ENCODE peak calls at places on chromosomes 1 and 21, in seven cellular contexts. K, W, O, R, S, A and G are unnamed samples.

GRCh38 chr1:186391841-186392240 is 16.2 kb downstream of the ODR4 start:
- DNase-seq in K (no peak), W (no peak), O (no peak), R (no peak), S (no peak), A (no peak), G (no peak)

GRCh38 chr1:185996211-185996610 is 262.0 kb downstream of the HMCN1 start:
- DNase-seq in K (no peak), W (no peak), O (no peak), R (no peak), S (no peak), A (no peak), G (no peak)

GRCh38 chr1:171206956-171207355 is 21.9 kb downstream of the FMO2 start:
- DNase-seq in K (no peak), W (no peak), O (no peak), R (no peak), S (no peak), A (no peak), G (no peak)

GRCh38 chr1:47181095-47181954 is 8.5 kb downstream of the PDZK1IP1 start:
- DNase-seq in K (peak; percentile 99), W (no peak), O (no peak), R (peak; percentile 17), S (no peak), A (no peak), G (peak; percentile 34)

GRCh38 chr1:209926045-209926444 is 12.0 kb upstream of the SYT14 start:
- DNase-seq in K (no peak), W (no peak), O (no peak), R (peak; percentile 61), S (no peak), A (no peak), G (no peak)

GRCh38 chr1:223770621-223771315 is 58.4 kb downstream of the CAPN2 start:
- DNase-seq in K (no peak), W (no peak), O (no peak), R (no peak), S (no peak), A (no peak), G (no peak)

GRCh38 chr1:63902844-63903589 is 129.2 kb downstream of the ROR1 start:
- DNase-seq in K (no peak), W (no peak), O (no peak), R (no peak), S (no peak), A (no peak), G (no peak)

GRCh38 chr1:17516303-17517214 is 22.9 kb upstream of the ARHGEF10L start:
- DNase-seq in K (no peak), W (no peak), O (peak; percentile 85), R (no peak), S (no peak), A (no peak), G (peak; percentile 52)

GRCh38 chr1:243471754-243472725 is 216.2 kb downstream of the SDCCAG8 start:
- DNase-seq in K (no peak), W (no peak), O (no peak), R (no peak), S (no peak), A (peak; percentile 26), G (no peak)

GRCh38 chr1:172425339-172425738 is 4.9 kb downstream of the C1orf105 start:
- DNase-seq in K (peak; percentile 61), W (no peak), O (no peak), R (no peak), S (no peak), A (no peak), G (no peak)

GRCh38 chr1:77467196-77467595 is 185.4 kb downstream of the AK5 start:
- DNase-seq in K (no peak), W (no peak), O (no peak), R (no peak), S (no peak), A (no peak), G (no peak)

GRCh38 chr1:61851849-61852692 is 109.8 kb downstream of the PATJ start:
- DNase-seq in K (peak; percentile 32), W (peak; percentile 56), O (peak; percentile 47), R (peak; percentile 36), S (no peak), A (no peak), G (peak; percentile 78)

GRCh38 chr21:45634511-45635183 is 8.9 kb upstream of the PCBP3 start:
- DNase-seq in K (no peak), W (no peak), O (no peak), R (peak; percentile 84), S (no peak), A (no peak), G (no peak)

GRCh38 chr21:44952116-44952928 is 12.5 kb downstream of the SLX9 start:
- DNase-seq in K (no peak), W (no peak), O (no peak), R (no peak), S (no peak), A (no peak), G (no peak)

GRCh38 chr1:153617677-153618076 is 1.6 kb upstream of the S100A14 start:
- DNase-seq in K (peak; percentile 68), W (peak; percentile 57), O (no peak), R (peak; percentile 82), S (no peak), A (no peak), G (peak; percentile 60)

GRCh38 chr1:34779526-34779925 is 1.5 kb upstream of the GJB3 start:
- DNase-seq in K (no peak), W (peak; percentile 77), O (no peak), R (no peak), S (no peak), A (no peak), G (no peak)

GRCh38 chr1:193519922-193520321 is 333.5 kb upstream of the B3GALT2 start:
- DNase-seq in K (no peak), W (no peak), O (peak; percentile 31), R (no peak), S (no peak), A (no peak), G (peak; percentile 60)

GRCh38 chr21:44709426-44710293 is 1.7 kb downstream of the TSPEAR start:
- DNase-seq in K (no peak), W (no peak), O (no peak), R (peak; percentile 28), S (no peak), A (no peak), G (peak; percentile 48)

GRCh38 chr1:20834780-20835179 is 47.7 kb upstream of the HP1BP3 start:
- DNase-seq in K (no peak), W (no peak), O (no peak), R (no peak), S (no peak), A (no peak), G (no peak)

GRCh38 chr1:39152923-39153322 is 51.6 kb upstream of the MACF1 start:
- DNase-seq in K (no peak), W (no peak), O (no peak), R (no peak), S (no peak), A (no peak), G (no peak)

GRCh38 chr1:221723018-221723917 is 18.6 kb downstream of the DUSP10 start:
- DNase-seq in K (no peak), W (no peak), O (no peak), R (no peak), S (no peak), A (no peak), G (no peak)

DNA sequence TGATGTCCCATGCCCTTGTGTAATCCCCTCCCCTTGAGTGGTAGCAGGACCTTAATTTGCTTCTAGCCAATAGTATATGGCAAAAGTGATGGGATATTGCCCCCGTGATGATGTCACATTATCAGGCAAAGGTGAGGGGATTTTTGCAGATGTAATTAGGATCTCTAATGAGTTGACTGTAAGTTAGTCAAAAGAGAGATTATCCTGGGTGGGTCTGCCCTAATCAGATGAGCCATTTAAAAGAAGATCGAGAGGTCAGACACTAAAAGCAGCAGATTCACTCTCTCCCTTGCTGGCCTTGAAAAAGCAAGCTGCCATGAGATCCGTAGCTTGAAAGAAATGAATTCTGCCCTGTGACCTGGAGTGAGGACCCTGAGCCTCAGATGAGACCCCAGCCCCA is 50.1 kb upstream of the TARBP1 start:
- DNase-seq in K (no peak), W (no peak), O (no peak), R (no peak), S (no peak), A (no peak), G (no peak)
- H3K4me1 ChIP-seq in K (peaks cover 39% of the 10 kb centered on the region), W (peaks cover 3% of the 10 kb centered on the region), O (peaks cover 42% of the 10 kb centered on the region), R (peaks cover 35% of the 10 kb centered on the region), S (peaks cover under 1% of the 10 kb centered on the region), A (peaks cover 8% of the 10 kb centered on the region), G (peaks cover 7% of the 10 kb centered on the region)

DNA sequence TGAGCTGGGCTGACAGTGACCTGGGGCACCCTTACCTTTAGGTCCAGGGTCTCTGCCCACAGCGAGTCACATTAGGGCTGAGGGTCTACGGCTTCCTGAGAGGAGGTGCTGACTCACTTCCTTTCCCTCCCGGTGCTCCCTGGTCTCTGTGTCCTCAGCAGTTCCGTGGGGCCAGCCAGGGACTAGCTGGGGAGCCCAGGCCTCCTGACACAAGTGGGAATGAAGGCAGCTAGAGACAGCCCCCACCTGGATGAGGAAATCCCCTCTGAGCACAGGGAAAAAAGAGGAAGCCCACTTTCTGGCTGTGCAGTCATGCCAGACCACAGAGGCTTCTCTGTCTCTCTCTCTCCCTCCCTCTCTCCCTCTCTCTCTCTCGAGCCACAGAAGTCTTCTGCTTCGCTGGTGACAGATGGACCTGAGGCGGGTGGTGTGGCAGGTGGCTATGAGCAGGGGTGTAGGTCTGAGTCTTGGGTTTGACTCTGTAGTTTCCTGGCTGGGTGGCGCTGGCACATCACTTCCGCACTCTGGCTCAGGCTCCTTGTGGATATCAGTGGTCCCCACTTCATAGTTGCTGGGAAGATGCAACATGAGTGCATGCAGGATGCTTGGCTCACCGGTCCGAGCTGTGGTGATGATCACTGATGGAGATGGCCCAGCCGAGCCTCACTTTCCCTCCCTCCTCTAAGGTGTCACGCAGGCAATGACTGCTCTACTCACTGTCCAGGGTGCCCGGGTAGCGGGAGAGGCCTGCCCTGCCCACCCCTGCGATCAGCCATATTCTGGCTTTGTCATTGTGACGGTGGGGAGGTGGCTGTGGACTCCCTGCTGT is 3.5 kb downstream of the SLC66A1 start:
- DNase-seq in K (no peak), W (no peak), O (no peak), R (no peak), S (no peak), A (peak; percentile 56), G (no peak)
- TF ChIP-seq REST in K (no peak), W (no peak), O (no peak), R (no peak), S (no peak), A (no peak), G (no peak)

DNA sequence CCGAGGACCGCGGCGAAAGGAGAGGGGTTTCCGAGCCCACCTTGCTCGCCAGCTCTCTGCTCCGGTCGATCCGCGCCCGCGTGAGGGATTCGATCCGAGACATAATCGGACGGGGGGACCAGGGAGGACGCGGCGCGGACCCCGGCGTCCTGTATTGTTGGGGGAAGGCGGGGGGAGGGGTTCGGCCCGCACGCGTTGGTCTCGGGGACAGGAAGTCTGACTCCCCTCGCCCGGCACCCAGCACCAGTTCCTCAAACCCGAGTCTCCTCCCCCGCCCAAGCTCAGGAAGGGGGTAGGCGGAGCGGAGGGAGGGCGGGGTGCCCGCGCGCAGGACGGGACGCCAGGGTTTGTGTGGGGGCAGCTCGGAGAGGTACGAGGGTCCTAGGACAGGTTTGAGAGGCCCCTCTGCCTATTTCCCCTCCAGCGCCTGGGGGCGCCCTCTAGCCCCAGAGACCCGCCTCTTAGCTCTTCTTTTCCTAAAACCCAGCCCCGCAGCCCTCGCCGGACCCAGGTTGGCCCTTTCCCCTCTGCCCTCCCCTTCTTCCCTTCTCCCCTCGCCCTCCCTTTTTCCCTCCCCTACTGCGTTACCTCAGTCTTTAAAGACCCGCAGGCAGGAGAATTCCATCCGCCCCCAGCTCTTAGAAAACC is at the start of gene ARHGEF2:
- DNase-seq in K (peak; percentile 90), W (no peak), O (no peak), R (peak; percentile 91), S (no peak), A (no peak), G (peak; percentile 97)
- TF ChIP-seq POLR2AphosphoS5 in K (peak; percentile 47), W (peak; percentile 94), O (no peak), R (no peak), S (peak; percentile 84), A (peak; percentile 74), G (peak; percentile 56)

GRCh38 chr1:160264795-160265307 is 2.5 kb upstream of the DCAF8 start:
- DNase-seq in K (no peak), W (no peak), O (no peak), R (no peak), S (no peak), A (no peak), G (no peak)
- H3K4me1 ChIP-seq in K (peaks cover 15% of the 10 kb centered on the region), W (peaks cover 12% of the 10 kb centered on the region), O (peaks cover 29% of the 10 kb centered on the region), R (peaks cover 16% of the 10 kb centered on the region), S (peaks cover 19% of the 10 kb centered on the region), A (peaks cover 3% of the 10 kb centered on the region), G (peaks cover 17% of the 10 kb centered on the region)